ENCODE peak calls at places on chromosomes 5 and 9, in nine cellular contexts. One of them, this sample, is unnamed. For H3K4me1, the result is how much of the 10 kb centered on the place peaks cover.

GRCh38 chr9:134571326-134571871 is 70.2 kb upstream of the COL5A1 start:
- DNase-seq in neuronal stem cell: no peak
- DNase-seq in psoas muscle: no peak
- DNase-seq in CD8-positive, alpha-beta T cell: no peak
- DNase-seq in astrocyte: no peak
- DNase-seq in lower lobe of right lung: no peak
- DNase-seq in colonic mucosa: peak
- DNase-seq in breast epithelium: no peak
- DNase-seq in upper lobe of right lung: peak
- DNase-seq in this sample: no peak

GRCh38 chr5:40781843-40782409 is 16.2 kb downstream of the PRKAA1 start:
- DNase-seq in neuronal stem cell: no peak
- DNase-seq in psoas muscle: peak
- DNase-seq in CD8-positive, alpha-beta T cell: no peak
- DNase-seq in astrocyte: peak
- DNase-seq in lower lobe of right lung: no peak
- DNase-seq in colonic mucosa: no peak
- DNase-seq in breast epithelium: no peak
- DNase-seq in upper lobe of right lung: no peak
- DNase-seq in this sample: no peak

GRCh38 chr9:112056986-112057385 is 118.1 kb downstream of the SUSD1 start:
- DNase-seq in neuronal stem cell: no peak
- DNase-seq in psoas muscle: no peak
- DNase-seq in CD8-positive, alpha-beta T cell: no peak
- DNase-seq in astrocyte: no peak
- DNase-seq in lower lobe of right lung: peak
- DNase-seq in colonic mucosa: no peak
- DNase-seq in breast epithelium: no peak
- DNase-seq in upper lobe of right lung: no peak
- DNase-seq in this sample: no peak

GRCh38 chr9:24464321-24464951 is 81.3 kb downstream of the IZUMO3 start:
- DNase-seq in neuronal stem cell: no peak
- DNase-seq in psoas muscle: no peak
- DNase-seq in CD8-positive, alpha-beta T cell: no peak
- DNase-seq in astrocyte: peak
- DNase-seq in lower lobe of right lung: no peak
- DNase-seq in colonic mucosa: no peak
- DNase-seq in breast epithelium: no peak
- DNase-seq in upper lobe of right lung: no peak
- DNase-seq in this sample: no peak

GRCh38 chr5:132608107-132608506 is 49.9 kb upstream of the IL13 start:
- DNase-seq in neuronal stem cell: no peak
- DNase-seq in psoas muscle: no peak
- DNase-seq in CD8-positive, alpha-beta T cell: no peak
- DNase-seq in astrocyte: no peak
- DNase-seq in lower lobe of right lung: no peak
- DNase-seq in colonic mucosa: no peak
- DNase-seq in breast epithelium: no peak
- DNase-seq in upper lobe of right lung: no peak
- DNase-seq in this sample: no peak

GRCh38 chr5:134845852-134846640 is at the start of gene C5orf24:
- DNase-seq in neuronal stem cell: peak
- DNase-seq in psoas muscle: peak
- DNase-seq in CD8-positive, alpha-beta T cell: peak
- DNase-seq in astrocyte: peak
- DNase-seq in lower lobe of right lung: peak
- DNase-seq in colonic mucosa: peak
- DNase-seq in breast epithelium: peak
- DNase-seq in upper lobe of right lung: peak
- DNase-seq in this sample: peak

GRCh38 chr5:34717426-34718327 is 61.5 kb downstream of the RAI14 start:
- DNase-seq in neuronal stem cell: peak
- DNase-seq in psoas muscle: no peak
- DNase-seq in CD8-positive, alpha-beta T cell: no peak
- DNase-seq in astrocyte: peak
- DNase-seq in lower lobe of right lung: no peak
- DNase-seq in colonic mucosa: no peak
- DNase-seq in breast epithelium: no peak
- DNase-seq in upper lobe of right lung: no peak
- DNase-seq in this sample: no peak

GRCh38 chr5:377326-377981 is 55.9 kb downstream of the AHRR start:
- DNase-seq in neuronal stem cell: no peak
- DNase-seq in psoas muscle: no peak
- DNase-seq in CD8-positive, alpha-beta T cell: no peak
- DNase-seq in astrocyte: no peak
- DNase-seq in lower lobe of right lung: peak
- DNase-seq in colonic mucosa: peak
- DNase-seq in breast epithelium: peak
- DNase-seq in upper lobe of right lung: peak
- DNase-seq in this sample: no peak

GRCh38 chr5:124996023-124996763 is 249.8 kb upstream of the ZNF608 start:
- DNase-seq in neuronal stem cell: peak
- DNase-seq in psoas muscle: no peak
- DNase-seq in CD8-positive, alpha-beta T cell: no peak
- DNase-seq in astrocyte: peak
- DNase-seq in lower lobe of right lung: no peak
- DNase-seq in colonic mucosa: no peak
- DNase-seq in breast epithelium: no peak
- DNase-seq in upper lobe of right lung: no peak
- DNase-seq in this sample: no peak

GRCh38 chr9:116414374-116414773 is 260.8 kb downstream of the PAPPA start:
- DNase-seq in neuronal stem cell: no peak
- DNase-seq in psoas muscle: no peak
- DNase-seq in CD8-positive, alpha-beta T cell: no peak
- DNase-seq in astrocyte: no peak
- DNase-seq in lower lobe of right lung: no peak
- DNase-seq in colonic mucosa: no peak
- DNase-seq in breast epithelium: no peak
- DNase-seq in upper lobe of right lung: no peak
- DNase-seq in this sample: no peak

GRCh38 chr9:133202145-133202513 is 6.9 kb downstream of the OBP2B start:
- DNase-seq in neuronal stem cell: no peak
- DNase-seq in psoas muscle: no peak
- DNase-seq in CD8-positive, alpha-beta T cell: no peak
- DNase-seq in astrocyte: no peak
- DNase-seq in lower lobe of right lung: no peak
- DNase-seq in colonic mucosa: no peak
- DNase-seq in breast epithelium: peak
- DNase-seq in upper lobe of right lung: peak
- DNase-seq in this sample: no peak

GRCh38 chr5:37208883-37209808 is 40.0 kb downstream of the CPLANE1 start:
- DNase-seq in neuronal stem cell: no peak
- DNase-seq in psoas muscle: peak
- DNase-seq in CD8-positive, alpha-beta T cell: no peak
- DNase-seq in astrocyte: peak
- DNase-seq in lower lobe of right lung: no peak
- DNase-seq in colonic mucosa: no peak
- DNase-seq in breast epithelium: no peak
- DNase-seq in upper lobe of right lung: no peak
- DNase-seq in this sample: no peak

GRCh38 chr5:167723254-167723871 is 568.1 kb upstream of the WWC1 start:
- DNase-seq in neuronal stem cell: peak
- DNase-seq in psoas muscle: peak
- DNase-seq in CD8-positive, alpha-beta T cell: no peak
- DNase-seq in astrocyte: peak
- DNase-seq in lower lobe of right lung: peak
- DNase-seq in colonic mucosa: peak
- DNase-seq in breast epithelium: peak
- DNase-seq in upper lobe of right lung: peak
- DNase-seq in this sample: peak

GRCh38 chr9:6562194-6562593 is 83.3 kb downstream of the GLDC start:
- DNase-seq in neuronal stem cell: no peak
- DNase-seq in psoas muscle: no peak
- DNase-seq in CD8-positive, alpha-beta T cell: no peak
- DNase-seq in astrocyte: no peak
- DNase-seq in lower lobe of right lung: no peak
- DNase-seq in colonic mucosa: no peak
- DNase-seq in breast epithelium: no peak
- DNase-seq in upper lobe of right lung: no peak
- DNase-seq in this sample: no peak

GRCh38 chr5:73242741-73243140 is 69.7 kb downstream of the TMEM174 start:
- DNase-seq in neuronal stem cell: no peak
- DNase-seq in psoas muscle: no peak
- DNase-seq in CD8-positive, alpha-beta T cell: no peak
- DNase-seq in astrocyte: no peak
- DNase-seq in lower lobe of right lung: no peak
- DNase-seq in colonic mucosa: no peak
- DNase-seq in breast epithelium: no peak
- DNase-seq in upper lobe of right lung: no peak
- DNase-seq in this sample: no peak

GRCh38 chr5:24742334-24742733 is 97.6 kb upstream of the CDH10 start:
- DNase-seq in neuronal stem cell: no peak
- DNase-seq in psoas muscle: no peak
- DNase-seq in CD8-positive, alpha-beta T cell: no peak
- DNase-seq in astrocyte: peak
- DNase-seq in lower lobe of right lung: no peak
- DNase-seq in colonic mucosa: no peak
- DNase-seq in breast epithelium: no peak
- DNase-seq in upper lobe of right lung: no peak
- DNase-seq in this sample: no peak

DNA sequence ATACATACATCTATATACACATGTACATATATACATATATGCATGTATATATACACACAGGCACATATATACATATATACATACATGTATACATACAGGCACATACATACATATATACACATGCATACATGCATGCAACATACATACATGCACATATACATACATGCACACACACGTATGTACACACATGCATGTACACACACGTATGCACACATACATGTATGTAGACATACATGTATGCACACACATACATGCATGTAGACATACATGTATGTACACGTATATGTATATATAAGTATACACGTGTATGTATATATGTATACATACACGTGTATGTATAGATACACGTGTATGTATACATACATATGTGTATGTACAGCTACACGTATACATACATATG is 617.0 kb downstream of the RAB3C start:
- DNase-seq in neuronal stem cell: no peak
- DNase-seq in psoas muscle: no peak
- DNase-seq in CD8-positive, alpha-beta T cell: no peak
- DNase-seq in astrocyte: no peak
- DNase-seq in lower lobe of right lung: no peak
- DNase-seq in colonic mucosa: no peak
- DNase-seq in breast epithelium: no peak
- DNase-seq in upper lobe of right lung: no peak
- DNase-seq in this sample: no peak
- H3K4me1 ChIP-seq in neuronal stem cell: under half
- H3K4me1 ChIP-seq in psoas muscle: under half
- H3K4me1 ChIP-seq in CD8-positive, alpha-beta T cell: under half
- H3K4me1 ChIP-seq in astrocyte: under half
- H3K4me1 ChIP-seq in lower lobe of right lung: under half
- H3K4me1 ChIP-seq in colonic mucosa: under half
- H3K4me1 ChIP-seq in breast epithelium: under half
- H3K4me1 ChIP-seq in upper lobe of right lung: under half
- H3K4me1 ChIP-seq in this sample: under half

DNA sequence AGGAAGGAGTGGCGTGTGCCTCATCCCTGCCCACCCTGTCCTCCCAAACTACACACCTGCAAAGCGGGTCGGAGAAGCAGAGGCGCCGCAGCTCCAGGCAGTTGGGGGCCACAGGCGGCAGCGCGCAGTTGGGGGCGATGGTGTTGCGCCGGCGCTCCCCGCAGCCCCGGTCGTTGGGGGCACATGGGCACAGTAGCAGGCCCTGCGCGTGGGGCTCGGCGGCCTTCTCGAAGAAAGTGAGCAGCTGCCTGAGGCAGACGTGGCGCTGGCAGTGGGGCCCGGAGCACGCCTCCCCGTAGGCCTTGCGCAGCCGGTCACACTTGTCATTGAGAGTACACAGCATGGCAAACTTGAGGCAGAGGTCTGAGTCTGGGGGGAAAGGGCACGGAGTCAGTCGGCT is 16.8 kb downstream of the GFRA3 start:
- DNase-seq in neuronal stem cell: no peak
- DNase-seq in psoas muscle: no peak
- DNase-seq in CD8-positive, alpha-beta T cell: no peak
- DNase-seq in astrocyte: no peak
- DNase-seq in lower lobe of right lung: no peak
- DNase-seq in colonic mucosa: no peak
- DNase-seq in breast epithelium: no peak
- DNase-seq in upper lobe of right lung: no peak
- DNase-seq in this sample: no peak
- H3K4me1 ChIP-seq in neuronal stem cell: under half
- H3K4me1 ChIP-seq in psoas muscle: under half
- H3K4me1 ChIP-seq in CD8-positive, alpha-beta T cell: under half
- H3K4me1 ChIP-seq in astrocyte: under half
- H3K4me1 ChIP-seq in lower lobe of right lung: under half
- H3K4me1 ChIP-seq in colonic mucosa: under half
- H3K4me1 ChIP-seq in breast epithelium: under half
- H3K4me1 ChIP-seq in upper lobe of right lung: under half
- H3K4me1 ChIP-seq in this sample: under half

GRCh38 chr5:76818844-76819831 is at the start of gene F2RL1:
- DNase-seq in neuronal stem cell: peak
- DNase-seq in psoas muscle: peak
- DNase-seq in CD8-positive, alpha-beta T cell: no peak
- DNase-seq in astrocyte: peak
- DNase-seq in lower lobe of right lung: peak
- DNase-seq in colonic mucosa: peak
- DNase-seq in breast epithelium: peak
- DNase-seq in upper lobe of right lung: peak
- DNase-seq in this sample: peak

GRCh38 chr5:76813982-76814562 is 4.8 kb upstream of the F2RL1 start:
- DNase-seq in neuronal stem cell: no peak
- DNase-seq in psoas muscle: no peak
- DNase-seq in CD8-positive, alpha-beta T cell: no peak
- DNase-seq in astrocyte: peak
- DNase-seq in lower lobe of right lung: no peak
- DNase-seq in colonic mucosa: no peak
- DNase-seq in breast epithelium: no peak
- DNase-seq in upper lobe of right lung: no peak
- DNase-seq in this sample: no peak

GRCh38 chr5:76819851-76820280 is 1.0 kb downstream of the F2RL1 start:
- DNase-seq in neuronal stem cell: no peak
- DNase-seq in psoas muscle: no peak
- DNase-seq in CD8-positive, alpha-beta T cell: no peak
- DNase-seq in astrocyte: no peak
- DNase-seq in lower lobe of right lung: peak
- DNase-seq in colonic mucosa: peak
- DNase-seq in breast epithelium: no peak
- DNase-seq in upper lobe of right lung: peak
- DNase-seq in this sample: no peak

GRCh38 chr5:76820491-76820890 is 1.7 kb downstream of the F2RL1 start:
- DNase-seq in neuronal stem cell: no peak
- DNase-seq in psoas muscle: no peak
- DNase-seq in CD8-positive, alpha-beta T cell: no peak
- DNase-seq in astrocyte: no peak
- DNase-seq in lower lobe of right lung: no peak
- DNase-seq in colonic mucosa: no peak
- DNase-seq in breast epithelium: no peak
- DNase-seq in upper lobe of right lung: no peak
- DNase-seq in this sample: no peak

GRCh38 chr5:76816110-76816831 is 2.6 kb upstream of the F2RL1 start:
- DNase-seq in neuronal stem cell: no peak
- DNase-seq in psoas muscle: no peak
- DNase-seq in CD8-positive, alpha-beta T cell: no peak
- DNase-seq in astrocyte: no peak
- DNase-seq in lower lobe of right lung: no peak
- DNase-seq in colonic mucosa: no peak
- DNase-seq in breast epithelium: no peak
- DNase-seq in upper lobe of right lung: no peak
- DNase-seq in this sample: no peak
- H3K4me1 ChIP-seq in neuronal stem cell: under half
- H3K4me1 ChIP-seq in psoas muscle: under half
- H3K4me1 ChIP-seq in CD8-positive, alpha-beta T cell: under half
- H3K4me1 ChIP-seq in astrocyte: under half
- H3K4me1 ChIP-seq in lower lobe of right lung: under half
- H3K4me1 ChIP-seq in colonic mucosa: under half
- H3K4me1 ChIP-seq in breast epithelium: under half
- H3K4me1 ChIP-seq in upper lobe of right lung: under half
- H3K4me1 ChIP-seq in this sample: under half

GRCh38 chr9:136344544-136345280 is 17.4 kb downstream of the GPSM1 start:
- DNase-seq in neuronal stem cell: no peak
- DNase-seq in psoas muscle: no peak
- DNase-seq in CD8-positive, alpha-beta T cell: no peak
- DNase-seq in astrocyte: no peak
- DNase-seq in lower lobe of right lung: no peak
- DNase-seq in colonic mucosa: no peak
- DNase-seq in breast epithelium: no peak
- DNase-seq in upper lobe of right lung: no peak
- DNase-seq in this sample: no peak
- H3K4me1 ChIP-seq in neuronal stem cell: under half
- H3K4me1 ChIP-seq in psoas muscle: under half
- H3K4me1 ChIP-seq in CD8-positive, alpha-beta T cell: under half
- H3K4me1 ChIP-seq in astrocyte: under half
- H3K4me1 ChIP-seq in lower lobe of right lung: half or more
- H3K4me1 ChIP-seq in colonic mucosa: under half
- H3K4me1 ChIP-seq in breast epithelium: under half
- H3K4me1 ChIP-seq in upper lobe of right lung: under half
- H3K4me1 ChIP-seq in this sample: under half

This sample was measured in effector memory CD4-positive, alpha-beta T cell.